ENCODE peak calls at places on chromosomes 1 and 21, in nine cellular contexts. One of them, this sample, is unnamed.

GRCh38 chr1:196887515-196888239 is at the start of gene CFHR4:
- DNase-seq in PC-9: no peak
- DNase-seq in thyroid gland: no peak
- DNase-seq in cardiac muscle cell: no peak
- DNase-seq in HCT116: no peak
- DNase-seq in tibial artery: no peak
- DNase-seq in OCI-LY7: no peak
- DNase-seq in uterus: no peak
- DNase-seq in AG10803: no peak
- DNase-seq in this sample: no peak

GRCh38 chr1:29243863-29244185 is 7.5 kb downstream of the PTPRU start:
- DNase-seq in PC-9: no peak
- DNase-seq in thyroid gland: no peak
- DNase-seq in cardiac muscle cell: peak
- DNase-seq in HCT116: no peak
- DNase-seq in tibial artery: no peak
- DNase-seq in OCI-LY7: no peak
- DNase-seq in uterus: no peak
- DNase-seq in AG10803: peak
- DNase-seq in this sample: peak

GRCh38 chr21:38769253-38769780 is 36.4 kb upstream of the ETS2 start:
- DNase-seq in PC-9: no peak
- DNase-seq in thyroid gland: peak
- DNase-seq in cardiac muscle cell: peak
- DNase-seq in HCT116: no peak
- DNase-seq in tibial artery: no peak
- DNase-seq in OCI-LY7: no peak
- DNase-seq in uterus: no peak
- DNase-seq in AG10803: peak
- DNase-seq in this sample: peak

GRCh38 chr1:12478612-12478985 is 139.4 kb downstream of the DHRS3 start:
- DNase-seq in PC-9: no peak
- DNase-seq in thyroid gland: no peak
- DNase-seq in cardiac muscle cell: no peak
- DNase-seq in HCT116: no peak
- DNase-seq in tibial artery: no peak
- DNase-seq in OCI-LY7: no peak
- DNase-seq in uterus: peak
- DNase-seq in AG10803: no peak
- DNase-seq in this sample: no peak

GRCh38 chr1:202551683-202552082 is 158.6 kb downstream of the SYT2 start:
- DNase-seq in PC-9: no peak
- DNase-seq in thyroid gland: peak
- DNase-seq in cardiac muscle cell: no peak
- DNase-seq in HCT116: no peak
- DNase-seq in tibial artery: no peak
- DNase-seq in OCI-LY7: no peak
- DNase-seq in uterus: peak
- DNase-seq in AG10803: no peak
- DNase-seq in this sample: no peak

GRCh38 chr21:36478207-36478701 is 1.7 kb downstream of the CLDN14 start:
- DNase-seq in PC-9: peak
- DNase-seq in thyroid gland: no peak
- DNase-seq in cardiac muscle cell: peak
- DNase-seq in HCT116: no peak
- DNase-seq in tibial artery: no peak
- DNase-seq in OCI-LY7: no peak
- DNase-seq in uterus: no peak
- DNase-seq in AG10803: peak
- DNase-seq in this sample: peak

GRCh38 chr1:72051538-72051937 is 230.8 kb downstream of the NEGR1 start:
- DNase-seq in PC-9: no peak
- DNase-seq in thyroid gland: no peak
- DNase-seq in cardiac muscle cell: no peak
- DNase-seq in HCT116: no peak
- DNase-seq in tibial artery: no peak
- DNase-seq in OCI-LY7: no peak
- DNase-seq in uterus: no peak
- DNase-seq in AG10803: peak
- DNase-seq in this sample: peak

GRCh38 chr1:61226791-61227567 is 144.6 kb downstream of the NFIA start:
- DNase-seq in PC-9: no peak
- DNase-seq in thyroid gland: peak
- DNase-seq in cardiac muscle cell: no peak
- DNase-seq in HCT116: no peak
- DNase-seq in tibial artery: no peak
- DNase-seq in OCI-LY7: no peak
- DNase-seq in uterus: no peak
- DNase-seq in AG10803: peak
- DNase-seq in this sample: peak

GRCh38 chr1:160206421-160207117 is 1.4 kb downstream of the PEA15 start:
- DNase-seq in PC-9: peak
- DNase-seq in thyroid gland: no peak
- DNase-seq in cardiac muscle cell: peak
- DNase-seq in HCT116: no peak
- DNase-seq in tibial artery: no peak
- DNase-seq in OCI-LY7: peak
- DNase-seq in uterus: no peak
- DNase-seq in AG10803: peak
- DNase-seq in this sample: peak

GRCh38 chr1:68955424-68955823 is 458.5 kb upstream of the DEPDC1 start:
- DNase-seq in PC-9: no peak
- DNase-seq in thyroid gland: no peak
- DNase-seq in cardiac muscle cell: peak
- DNase-seq in HCT116: no peak
- DNase-seq in tibial artery: no peak
- DNase-seq in OCI-LY7: no peak
- DNase-seq in uterus: no peak
- DNase-seq in AG10803: no peak
- DNase-seq in this sample: peak

GRCh38 chr1:217363319-217363718 is 267.6 kb downstream of the GPATCH2 start:
- DNase-seq in PC-9: peak
- DNase-seq in thyroid gland: no peak
- DNase-seq in cardiac muscle cell: no peak
- DNase-seq in HCT116: no peak
- DNase-seq in tibial artery: no peak
- DNase-seq in OCI-LY7: no peak
- DNase-seq in uterus: no peak
- DNase-seq in AG10803: no peak
- DNase-seq in this sample: peak

GRCh38 chr1:231949277-231950122 is 322.9 kb downstream of the DISC1 start:
- DNase-seq in PC-9: no peak
- DNase-seq in thyroid gland: no peak
- DNase-seq in cardiac muscle cell: no peak
- DNase-seq in HCT116: no peak
- DNase-seq in tibial artery: peak
- DNase-seq in OCI-LY7: no peak
- DNase-seq in uterus: no peak
- DNase-seq in AG10803: peak
- DNase-seq in this sample: no peak

GRCh38 chr21:33030633-33031032 is 4.9 kb downstream of the OLIG2 start:
- DNase-seq in PC-9: no peak
- DNase-seq in thyroid gland: no peak
- DNase-seq in cardiac muscle cell: no peak
- DNase-seq in HCT116: no peak
- DNase-seq in tibial artery: no peak
- DNase-seq in OCI-LY7: no peak
- DNase-seq in uterus: no peak
- DNase-seq in AG10803: no peak
- DNase-seq in this sample: no peak

DNA sequence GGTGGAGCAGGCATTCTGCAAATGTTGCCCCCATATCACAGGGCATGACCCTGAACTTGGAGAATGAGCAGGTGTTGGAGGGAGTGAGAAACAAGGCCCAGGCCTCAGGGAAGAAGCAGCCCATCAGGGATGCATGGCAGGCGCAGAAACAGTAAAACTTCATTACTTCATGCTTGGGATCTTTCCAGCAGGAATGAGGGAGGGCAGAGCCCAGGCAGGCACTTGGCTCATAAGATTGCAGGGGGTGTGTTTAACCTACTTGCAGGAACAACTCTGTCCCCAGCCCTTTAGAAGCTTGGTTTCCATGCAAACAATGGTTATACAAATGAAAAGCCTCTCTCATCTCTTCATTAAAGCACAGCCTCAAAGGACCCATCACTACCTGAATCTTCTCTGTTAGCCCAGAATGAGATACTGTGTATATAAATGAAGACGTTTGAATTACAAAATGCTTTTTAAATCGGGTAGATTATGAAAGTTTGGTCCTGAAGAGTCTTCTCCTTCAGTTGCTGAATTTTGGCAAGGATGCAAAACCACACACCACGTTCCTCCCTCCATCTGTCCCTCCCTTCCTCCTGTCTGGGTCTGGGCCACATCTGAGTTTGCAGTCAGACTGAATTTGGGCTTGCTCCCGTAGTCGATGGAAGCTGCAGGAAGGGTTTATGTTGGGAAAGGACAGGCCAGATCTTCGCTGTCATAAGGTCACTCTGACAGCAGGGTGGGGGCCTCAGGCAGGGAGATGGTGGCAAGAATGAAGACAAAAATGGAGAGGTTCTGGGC is 154.4 kb upstream of the KLHDC7A start:
- DNase-seq in PC-9: no peak
- DNase-seq in thyroid gland: no peak
- DNase-seq in cardiac muscle cell: peak
- DNase-seq in HCT116: no peak
- DNase-seq in tibial artery: no peak
- DNase-seq in OCI-LY7: no peak
- DNase-seq in uterus: no peak
- DNase-seq in AG10803: peak
- DNase-seq in this sample: no peak
- H3K4me3 ChIP-seq in PC-9: no peak
- H3K4me3 ChIP-seq in thyroid gland: no peak
- H3K4me3 ChIP-seq in cardiac muscle cell: no peak
- H3K4me3 ChIP-seq in HCT116: no peak
- H3K4me3 ChIP-seq in tibial artery: no peak
- H3K4me3 ChIP-seq in OCI-LY7: no peak
- H3K4me3 ChIP-seq in uterus: no peak
- H3K4me3 ChIP-seq in AG10803: no peak
- H3K4me3 ChIP-seq in this sample: no peak

GRCh38 chr1:19385869-19386591 is 73.9 kb downstream of the SLC66A1 start:
- DNase-seq in PC-9: no peak
- DNase-seq in thyroid gland: peak
- DNase-seq in cardiac muscle cell: peak
- DNase-seq in HCT116: no peak
- DNase-seq in tibial artery: peak
- DNase-seq in OCI-LY7: no peak
- DNase-seq in uterus: peak
- DNase-seq in AG10803: peak
- DNase-seq in this sample: peak

GRCh38 chr1:19384772-19385187 is 72.7 kb downstream of the SLC66A1 start:
- DNase-seq in PC-9: no peak
- DNase-seq in thyroid gland: no peak
- DNase-seq in cardiac muscle cell: no peak
- DNase-seq in HCT116: no peak
- DNase-seq in tibial artery: no peak
- DNase-seq in OCI-LY7: no peak
- DNase-seq in uterus: no peak
- DNase-seq in AG10803: no peak
- DNase-seq in this sample: no peak

GRCh38 chr1:19388980-19389379 is 76.9 kb downstream of the SLC66A1 start:
- DNase-seq in PC-9: no peak
- DNase-seq in thyroid gland: no peak
- DNase-seq in cardiac muscle cell: no peak
- DNase-seq in HCT116: no peak
- DNase-seq in tibial artery: no peak
- DNase-seq in OCI-LY7: no peak
- DNase-seq in uterus: no peak
- DNase-seq in AG10803: no peak
- DNase-seq in this sample: no peak

GRCh38 chr1:19385236-19385635 is 73.1 kb downstream of the SLC66A1 start:
- DNase-seq in PC-9: no peak
- DNase-seq in thyroid gland: no peak
- DNase-seq in cardiac muscle cell: no peak
- DNase-seq in HCT116: no peak
- DNase-seq in tibial artery: no peak
- DNase-seq in OCI-LY7: no peak
- DNase-seq in uterus: no peak
- DNase-seq in AG10803: no peak
- DNase-seq in this sample: no peak

GRCh38 chr1:19387045-19387467 is 74.9 kb downstream of the SLC66A1 start:
- DNase-seq in PC-9: no peak
- DNase-seq in thyroid gland: no peak
- DNase-seq in cardiac muscle cell: no peak
- DNase-seq in HCT116: no peak
- DNase-seq in tibial artery: no peak
- DNase-seq in OCI-LY7: no peak
- DNase-seq in uterus: no peak
- DNase-seq in AG10803: no peak
- DNase-seq in this sample: no peak
- TF ChIP-seq CTCF in PC-9: no peak
- TF ChIP-seq CTCF in thyroid gland: no peak
- TF ChIP-seq CTCF in cardiac muscle cell: no peak
- TF ChIP-seq CTCF in HCT116: no peak
- TF ChIP-seq CTCF in tibial artery: no peak
- TF ChIP-seq CTCF in OCI-LY7: no peak
- TF ChIP-seq CTCF in uterus: no peak
- TF ChIP-seq CTCF in AG10803: peak
- TF ChIP-seq CTCF in this sample: no peak

DNA sequence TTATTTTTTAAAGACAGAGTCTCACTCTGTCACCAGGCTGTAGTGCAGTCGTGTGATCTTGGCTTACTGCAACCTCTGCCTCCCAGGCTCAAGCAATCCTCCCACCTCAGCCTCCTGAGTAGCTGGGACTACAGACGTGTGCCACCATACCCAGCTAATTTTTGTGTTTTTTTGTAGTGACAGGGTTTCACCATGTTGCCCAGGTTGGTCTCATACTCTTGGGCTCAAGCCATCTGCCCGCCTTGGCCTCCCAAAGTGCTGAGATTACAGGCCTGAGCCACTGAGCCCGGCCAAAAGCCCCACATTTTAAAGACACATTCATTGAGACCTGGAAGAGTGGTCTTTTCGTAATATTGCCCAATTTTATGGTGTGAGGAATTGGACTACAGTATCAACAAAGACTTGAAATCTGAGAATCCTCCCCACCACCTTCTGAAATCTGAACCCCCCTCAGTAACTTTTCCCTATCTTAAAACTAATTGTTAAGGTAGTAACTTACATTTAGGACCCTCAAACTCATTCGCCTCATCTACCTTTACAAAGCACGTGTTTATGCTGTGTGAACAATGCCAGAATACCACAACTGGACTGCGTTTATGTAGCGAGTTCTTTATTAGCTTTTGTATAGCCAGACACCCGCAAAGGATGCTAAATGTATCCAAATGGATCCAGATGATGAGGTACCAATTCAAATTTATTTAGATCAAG is 2.7 kb downstream of the ERRFI1 start:
- DNase-seq in PC-9: no peak
- DNase-seq in thyroid gland: no peak
- DNase-seq in cardiac muscle cell: peak
- DNase-seq in HCT116: no peak
- DNase-seq in tibial artery: no peak
- DNase-seq in OCI-LY7: no peak
- DNase-seq in uterus: no peak
- DNase-seq in AG10803: no peak
- DNase-seq in this sample: peak
- H3K4me3 ChIP-seq in PC-9: peak
- H3K4me3 ChIP-seq in thyroid gland: no peak
- H3K4me3 ChIP-seq in cardiac muscle cell: no peak
- H3K4me3 ChIP-seq in HCT116: peak
- H3K4me3 ChIP-seq in tibial artery: peak
- H3K4me3 ChIP-seq in OCI-LY7: no peak
- H3K4me3 ChIP-seq in uterus: peak
- H3K4me3 ChIP-seq in AG10803: no peak
- H3K4me3 ChIP-seq in this sample: peak

GRCh38 chr1:25039229-25039628 is 109.2 kb upstream of the RUNX3 start:
- DNase-seq in PC-9: no peak
- DNase-seq in thyroid gland: no peak
- DNase-seq in cardiac muscle cell: no peak
- DNase-seq in HCT116: no peak
- DNase-seq in tibial artery: no peak
- DNase-seq in OCI-LY7: no peak
- DNase-seq in uterus: no peak
- DNase-seq in AG10803: no peak
- DNase-seq in this sample: peak
- TF ChIP-seq CTCF in PC-9: peak
- TF ChIP-seq CTCF in thyroid gland: no peak
- TF ChIP-seq CTCF in cardiac muscle cell: peak
- TF ChIP-seq CTCF in HCT116: no peak
- TF ChIP-seq CTCF in tibial artery: no peak
- TF ChIP-seq CTCF in OCI-LY7: no peak
- TF ChIP-seq CTCF in uterus: no peak
- TF ChIP-seq CTCF in AG10803: no peak
- TF ChIP-seq CTCF in this sample: no peak